ENCODE peak calls at places on chromosomes 3 and 15, in seven cellular contexts. F is right lobe of liver, M is ovary, J is A549, I is endothelial cell of umbilical vein, S is testis, H is heart left ventricle. B is an unnamed sample. For H3K9me3, the result is how much of the 10 kb centered on the place peaks cover.

GRCh38 chr15:23074684-23075083 is 35.3 kb upstream of the TUBGCP5 start:
- DNase-seq in F (no peak), M (no peak), I (no peak), H (no peak), J (no peak), S (no peak), B (no peak)

GRCh38 chr15:80694624-80695098 is 449 bp upstream of the ABHD17C start:
- DNase-seq in H (peak), F (no peak), M (peak), I (no peak), S (peak), J (peak), B (peak)

GRCh38 chr3:2180661-2181060 is 82.0 kb downstream of the CNTN4 start:
- DNase-seq in M (no peak), F (no peak), J (no peak), S (no peak), I (no peak), H (no peak), B (no peak)

GRCh38 chr15:59138243-59138642 is 33.3 kb downstream of the CCNB2 start:
- DNase-seq in S (peak), H (no peak), I (peak), J (peak), M (no peak), F (peak), B (peak)

GRCh38 chr15:57477736-57478522 is 101.6 kb downstream of the CGNL1 start:
- DNase-seq in S (no peak), J (no peak), M (no peak), I (no peak), F (peak), H (no peak), B (no peak)

GRCh38 chr3:114707225-114707860 is 413.5 kb downstream of the TIGIT start:
- DNase-seq in H (no peak), M (no peak), F (no peak), S (no peak), J (no peak), I (no peak), B (no peak)

GRCh38 chr15:64340355-64340754 is 15.6 kb downstream of the CSNK1G1 start:
- DNase-seq in I (no peak), M (no peak), F (no peak), J (no peak), H (no peak), S (no peak), B (no peak)

GRCh38 chr3:23728651-23729117 is 77.1 kb upstream of the UBE2E1 start:
- DNase-seq in H (no peak), I (no peak), F (no peak), J (no peak), M (no peak), S (peak), B (no peak)

GRCh38 chr15:40930430-40931299 is 1.5 kb downstream of the DLL4 start:
- DNase-seq in I (peak), F (peak), M (peak), S (peak), J (no peak), H (peak), B (peak)

GRCh38 chr3:180063783-180064182 is 27.0 kb upstream of the PEX5L start:
- DNase-seq in S (no peak), M (no peak), F (no peak), J (no peak), I (no peak), H (no peak), B (no peak)

GRCh38 chr3:133487920-133488540 is 85.5 kb upstream of the CDV3 start:
- DNase-seq in H (no peak), I (peak), S (peak), F (no peak), J (peak), M (no peak), B (peak)

GRCh38 chr3:138727371-138727770 is 107.4 kb downstream of the PIK3CB start:
- DNase-seq in M (no peak), H (no peak), F (no peak), I (no peak), J (no peak), S (no peak), B (no peak)

GRCh38 chr15:29309139-29309538 is 39.5 kb upstream of the NSMCE3 start:
- DNase-seq in S (no peak), I (no peak), M (no peak), F (no peak), J (no peak), H (no peak), B (no peak)

GRCh38 chr15:82228750-82229149 is 33.8 kb downstream of the EFL1 start:
- DNase-seq in I (no peak), J (no peak), H (no peak), S (no peak), M (no peak), F (no peak), B (no peak)

GRCh38 chr3:194067949-194068362 is 68.0 kb upstream of the HES1 start:
- DNase-seq in M (no peak), J (no peak), I (peak), S (no peak), H (no peak), F (no peak), B (no peak)

GRCh38 chr3:4290272-4290893 is 12.8 kb upstream of the SETMAR start:
- DNase-seq in F (no peak), S (peak), I (peak), J (peak), M (peak), H (no peak), B (no peak)

GRCh38 chr3:13927295-13927694 is 47.4 kb upstream of the WNT7A start:
- DNase-seq in I (no peak), J (no peak), F (no peak), H (no peak), S (no peak), M (no peak), B (no peak)

GRCh38 chr3:138452491-138452890 is 18.1 kb downstream of the ESYT3 start:
- DNase-seq in H (no peak), M (no peak), J (no peak), S (no peak), F (no peak), I (no peak), B (no peak)

GRCh38 chr15:41876689-41877088 is 17.2 kb downstream of the SPTBN5 start:
- DNase-seq in H (no peak), I (no peak), M (no peak), J (no peak), S (no peak), F (no peak), B (no peak)

GRCh38 chr3:9216736-9217135 is 32.7 kb downstream of the SRGAP3 start:
- DNase-seq in M (peak), J (no peak), F (no peak), I (no peak), S (peak), H (no peak), B (no peak)

GRCh38 chr15:78477295-78477694 is 30.1 kb upstream of the HYKK start:
- DNase-seq in H (no peak), J (no peak), F (no peak), S (no peak), M (no peak), I (no peak), B (no peak)

GRCh38 chr15:88915354-88915753 is 2.2 kb upstream of the MFGE8 start:
- DNase-seq in M (no peak), S (no peak), I (no peak), J (no peak), H (no peak), F (no peak), B (no peak)

GRCh38 chr15:88913017-88913849 is at the start of gene MFGE8:
- DNase-seq in M (peak), J (peak), F (peak), S (peak), H (peak), I (peak), B (peak)

GRCh38 chr15:88911766-88912118 is 1.4 kb downstream of the MFGE8 start:
- DNase-seq in H (no peak), I (no peak), F (no peak), M (no peak), J (peak), S (no peak), B (no peak)

GRCh38 chr15:88912500-88912921 is 668 bp downstream of the MFGE8 start:
- DNase-seq in F (no peak), I (no peak), M (peak), H (no peak), S (peak), J (peak), B (no peak)

DNA sequence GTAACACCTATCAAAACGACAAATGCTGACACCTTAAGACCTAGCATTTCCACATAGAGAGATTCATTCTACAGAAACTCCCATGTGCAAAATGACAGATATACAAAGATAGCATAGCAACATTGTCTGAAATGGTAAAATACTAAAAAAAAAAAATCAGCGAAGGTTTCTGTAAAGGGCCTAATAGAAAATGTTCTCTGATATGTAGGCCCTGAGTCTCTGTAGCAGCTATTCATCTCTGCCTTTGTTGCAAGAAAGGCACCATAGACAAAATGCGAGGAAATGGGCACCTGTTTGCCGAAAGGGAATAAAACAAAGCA is 631 bp upstream of the MFGE8 start:
- DNase-seq in F (no peak), H (no peak), S (no peak), I (no peak), J (peak), M (no peak), B (no peak)
- H3K27ac ChIP-seq in F (no peak), H (peak), S (no peak), I (no peak), J (peak), M (no peak), B (peak)

GRCh38 chr3:31654998-31655397 is 122.3 kb downstream of the STT3B start:
- DNase-seq in H (no peak), M (no peak), S (no peak), I (no peak), J (no peak), F (no peak), B (no peak)

GRCh38 chr3:31648286-31648968 is 115.7 kb downstream of the STT3B start:
- DNase-seq in M (no peak), S (no peak), J (no peak), H (no peak), F (no peak), I (no peak), B (no peak)

GRCh38 chr3:31653464-31653863 is 120.7 kb downstream of the STT3B start:
- DNase-seq in S (no peak), H (no peak), F (no peak), M (no peak), I (no peak), J (no peak), B (no peak)

DNA sequence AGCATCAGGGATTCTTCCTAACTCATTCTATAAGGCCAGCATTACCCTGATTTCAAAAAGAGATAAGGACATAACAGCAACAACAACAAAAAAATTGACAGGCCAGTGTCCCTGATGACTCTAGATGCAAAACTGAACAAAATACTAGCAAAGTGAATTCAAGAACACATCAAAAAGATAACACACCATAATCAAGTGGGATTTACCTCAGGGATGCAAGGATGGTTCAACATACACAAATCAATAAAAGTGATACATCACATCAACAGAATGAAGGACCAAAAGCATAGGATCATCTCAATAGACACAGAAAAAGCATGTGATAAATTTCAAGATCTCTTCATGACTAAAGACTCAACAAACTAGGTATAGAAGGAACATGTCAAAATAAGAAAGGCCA is 119.6 kb downstream of the STT3B start:
- DNase-seq in J (no peak), F (no peak), I (no peak), M (no peak), H (no peak), S (no peak), B (no peak)
- H3K9me3 ChIP-seq in J (half or more), F (under half), I (under half), M (under half), H (under half), S (under half), B (half or more)

DNA sequence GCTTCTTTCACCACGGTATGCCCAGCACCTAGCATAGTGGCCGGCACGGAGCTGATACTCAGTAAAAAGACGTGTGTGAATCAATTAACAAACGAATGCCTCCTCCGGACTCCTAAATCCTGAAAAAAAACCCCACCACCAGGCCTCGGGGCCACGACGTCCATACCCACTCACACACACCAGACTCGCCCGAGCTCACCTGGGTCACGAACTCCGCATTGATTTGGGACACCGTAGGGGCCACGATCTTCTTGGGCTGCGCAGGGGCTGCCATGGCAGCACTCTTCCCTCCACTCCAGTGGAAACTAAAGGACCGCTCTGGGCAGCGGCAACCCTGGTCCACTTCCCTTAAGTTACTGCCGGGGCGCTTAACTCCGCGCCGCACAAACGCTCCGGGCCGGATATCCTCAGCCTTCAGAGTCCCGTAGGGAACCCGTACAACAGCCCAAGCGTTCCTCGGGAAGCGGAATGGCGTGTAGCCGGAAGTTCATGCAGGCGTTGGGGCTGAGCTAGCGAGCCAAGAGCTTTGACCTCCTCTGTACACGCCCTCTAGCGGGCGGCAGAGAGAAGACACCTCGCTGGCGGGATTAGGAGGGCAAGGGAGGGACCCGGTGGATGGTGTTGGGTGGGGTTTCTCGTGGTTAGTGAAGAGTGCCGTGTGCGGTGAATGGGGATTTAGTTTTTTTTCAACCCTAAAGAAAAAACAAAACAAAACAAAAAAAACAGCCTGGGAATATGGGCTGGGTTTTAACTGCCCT is at the start of gene AQR:
- DNase-seq in J (peak), F (peak), M (peak), S (peak), H (peak), I (peak), B (peak)
- TF ChIP-seq POLR2A in J (peak), F (peak), M (peak), S (no peak), H (peak), I (peak), B (peak)

GRCh38 chr3:37198996-37199395 is 24.6 kb upstream of the LRRFIP2 start:
- DNase-seq in I (no peak), F (no peak), J (no peak), S (no peak), M (no peak), H (no peak), B (no peak)
- H3K27ac ChIP-seq in I (no peak), F (no peak), J (peak), S (no peak), M (no peak), H (no peak), B (no peak)

GRCh38 chr15:25230442-25230841 is 208.4 kb downstream of the UBE3A start:
- DNase-seq in H (no peak), J (no peak), M (no peak), I (no peak), S (no peak), F (no peak), B (no peak)
- H3K9me3 ChIP-seq in H (under half), J (under half), M (under half), I (under half), S (under half), F (under half), B (under half)

DNA sequence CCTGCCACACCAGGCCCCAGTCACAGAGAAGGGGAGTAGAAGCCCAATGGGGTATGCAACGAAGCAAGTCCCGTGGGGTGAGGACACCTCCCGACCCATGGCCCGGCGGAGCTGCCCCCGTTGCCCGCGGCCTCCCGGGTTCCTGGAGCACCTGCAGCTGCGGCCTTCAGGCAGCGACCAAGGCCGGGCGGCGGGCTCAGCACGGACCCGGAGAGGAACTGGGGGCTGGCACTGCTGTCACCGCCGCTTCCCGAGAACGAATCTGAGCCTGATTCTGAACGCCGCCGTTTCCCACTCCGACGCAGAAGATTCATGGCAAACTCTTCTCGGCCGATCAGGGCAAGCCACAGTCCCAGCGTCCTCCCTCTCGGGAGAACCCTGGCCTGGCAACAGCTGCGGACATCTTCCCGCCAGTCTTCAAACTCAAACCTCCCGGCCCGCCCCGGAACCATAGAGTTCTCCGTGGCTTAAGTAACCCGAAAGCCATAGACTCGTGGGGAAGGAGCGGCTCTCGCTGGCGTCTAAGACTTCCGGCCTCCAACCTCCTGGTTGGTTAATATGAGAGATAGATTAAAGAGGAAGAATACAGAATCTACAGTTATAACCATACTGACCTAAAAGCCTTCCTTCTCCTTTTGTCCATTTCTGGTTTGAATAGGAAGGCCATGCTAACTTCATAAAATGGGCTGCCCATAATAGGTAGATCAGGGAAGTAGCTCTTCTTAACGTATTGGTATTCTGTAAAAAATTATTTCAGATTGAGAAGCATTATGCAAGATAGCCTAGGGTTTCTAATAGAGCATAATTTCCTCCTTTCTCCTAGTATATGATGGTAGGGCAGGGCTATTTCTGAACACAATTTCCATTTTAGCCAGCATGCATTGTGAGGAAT is at the start of gene POLQ:
- DNase-seq in F (peak), I (peak), S (peak), H (peak), M (peak), J (peak), B (peak)
- TF ChIP-seq POLR2A in F (no peak), I (peak), S (no peak), H (no peak), M (no peak), J (peak), B (peak)

DNA sequence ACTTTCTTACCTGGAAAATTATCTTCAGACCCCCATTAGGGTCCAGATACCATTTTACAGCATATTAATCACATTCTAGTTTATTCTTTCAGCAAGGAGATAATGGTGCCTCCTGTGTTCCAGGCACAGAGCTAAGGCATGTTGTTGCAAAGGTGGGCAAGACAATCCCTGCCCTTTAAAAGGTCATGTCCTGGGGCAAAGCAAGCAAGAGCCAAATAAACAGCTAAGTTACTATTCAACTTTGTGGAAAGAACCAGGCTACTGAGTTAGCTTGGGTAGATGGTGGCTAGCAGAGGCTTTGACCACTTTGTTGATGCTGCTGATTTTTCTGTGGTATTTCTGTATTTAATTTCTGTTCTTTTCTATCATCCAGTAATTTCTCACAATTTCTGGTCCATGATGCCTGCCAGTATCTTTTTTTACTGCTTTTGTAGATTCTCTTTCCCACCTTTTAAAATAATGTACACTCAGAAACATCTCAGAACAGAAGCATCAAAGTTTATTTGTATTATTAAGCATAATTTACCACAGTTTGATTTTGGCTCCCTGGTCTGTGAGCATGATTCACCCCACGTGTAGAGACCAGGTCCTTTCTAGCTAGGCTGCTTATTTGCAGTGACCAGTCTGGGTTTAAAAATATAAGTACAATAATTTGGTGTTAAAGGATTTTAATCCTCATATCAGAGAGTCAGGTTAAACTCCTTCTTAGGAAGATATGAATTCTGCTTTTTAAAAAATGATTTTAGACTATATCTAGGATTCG is 71.5 kb downstream of the LRRC28 start:
- DNase-seq in M (no peak), S (no peak), H (no peak), J (no peak), F (no peak), I (no peak), B (no peak)
- H3K27ac ChIP-seq in M (no peak), S (no peak), H (no peak), J (peak), F (peak), I (no peak), B (no peak)

DNA sequence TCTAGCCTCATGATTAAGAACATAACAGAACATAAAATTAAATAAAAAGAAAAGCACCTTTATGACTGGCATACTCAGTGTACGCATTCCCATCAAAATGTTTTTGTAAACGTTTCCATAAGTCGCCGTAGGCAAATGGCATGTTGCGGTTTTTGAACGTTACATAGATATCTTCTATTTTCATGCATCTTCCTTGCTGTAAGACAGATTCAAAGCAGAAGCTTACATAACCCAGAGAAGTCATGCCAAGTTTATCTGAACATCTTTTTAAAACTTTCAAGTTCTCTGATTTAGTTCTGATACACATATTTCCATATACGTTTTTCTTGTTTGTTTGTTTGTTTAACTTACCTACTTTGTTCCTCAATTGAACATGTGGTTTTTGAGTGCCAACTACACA is 388.6 kb downstream of the GABRG3 start:
- DNase-seq in F (no peak), H (no peak), I (no peak), M (no peak), S (no peak), J (no peak), B (no peak)
- H3K9me3 ChIP-seq in F (under half), H (under half), I (under half), M (under half), S (under half), J (under half), B (under half)